ENCODE peak calls at places on chromosomes 4 and X, in six cellular contexts. One of them, this sample, is unnamed.

GRCh38 chrX:153884136-153885076 is 1.6 kb downstream of the L1CAM start:
- DNase-seq in HTR-8/SVneo: no peak
- DNase-seq in body of pancreas: no peak
- DNase-seq in LoVo: no peak
- DNase-seq in upper lobe of right lung: no peak
- DNase-seq in GF-D8: no peak
- DNase-seq in this sample: no peak

GRCh38 chrX:75295641-75296040 is 21.8 kb downstream of the UPRT start:
- DNase-seq in HTR-8/SVneo: no peak
- DNase-seq in body of pancreas: no peak
- DNase-seq in LoVo: no peak
- DNase-seq in upper lobe of right lung: no peak
- DNase-seq in GF-D8: no peak
- DNase-seq in this sample: no peak

GRCh38 chrX:104565791-104566687 is at the start of gene IL1RAPL2:
- DNase-seq in HTR-8/SVneo: no peak
- DNase-seq in body of pancreas: peak; percentile 48
- DNase-seq in LoVo: no peak
- DNase-seq in upper lobe of right lung: peak; percentile 77
- DNase-seq in GF-D8: no peak
- DNase-seq in this sample: peak; percentile 17

GRCh38 chr4:657338-658030 is 16.6 kb downstream of the ATP5ME start:
- DNase-seq in HTR-8/SVneo: no peak
- DNase-seq in body of pancreas: no peak
- DNase-seq in LoVo: no peak
- DNase-seq in upper lobe of right lung: no peak
- DNase-seq in GF-D8: no peak
- DNase-seq in this sample: no peak

GRCh38 chrX:63350551-63350950 is 581 bp downstream of the SPIN4 start:
- DNase-seq in HTR-8/SVneo: peak; percentile 1
- DNase-seq in body of pancreas: peak; percentile 25
- DNase-seq in LoVo: peak; percentile 24
- DNase-seq in upper lobe of right lung: peak; percentile 62
- DNase-seq in GF-D8: no peak
- DNase-seq in this sample: peak; percentile 13

GRCh38 chr4:145524535-145524934 is 42.9 kb downstream of the SMAD1 start:
- DNase-seq in HTR-8/SVneo: no peak
- DNase-seq in body of pancreas: no peak
- DNase-seq in LoVo: no peak
- DNase-seq in upper lobe of right lung: no peak
- DNase-seq in GF-D8: no peak
- DNase-seq in this sample: no peak

GRCh38 chr4:16846520-16847117 is 51.8 kb downstream of the LDB2 start:
- DNase-seq in HTR-8/SVneo: no peak
- DNase-seq in body of pancreas: no peak
- DNase-seq in LoVo: no peak
- DNase-seq in upper lobe of right lung: no peak
- DNase-seq in GF-D8: no peak
- DNase-seq in this sample: no peak

GRCh38 chr4:55819634-55820033 is at the start of gene EXOC1L:
- DNase-seq in HTR-8/SVneo: no peak
- DNase-seq in body of pancreas: no peak
- DNase-seq in LoVo: no peak
- DNase-seq in upper lobe of right lung: no peak
- DNase-seq in GF-D8: no peak
- DNase-seq in this sample: no peak

GRCh38 chr4:120049732-120050494 is 16.7 kb downstream of the MAD2L1 start:
- DNase-seq in HTR-8/SVneo: peak; percentile 49
- DNase-seq in body of pancreas: peak; percentile 86
- DNase-seq in LoVo: peak; percentile 68
- DNase-seq in upper lobe of right lung: no peak
- DNase-seq in GF-D8: no peak
- DNase-seq in this sample: peak; percentile 72

GRCh38 chr4:150694438-150694837 is 112.5 kb downstream of the MAB21L2 start:
- DNase-seq in HTR-8/SVneo: no peak
- DNase-seq in body of pancreas: no peak
- DNase-seq in LoVo: no peak
- DNase-seq in upper lobe of right lung: no peak
- DNase-seq in GF-D8: no peak
- DNase-seq in this sample: no peak

GRCh38 chr4:1723131-1723801 is 1.9 kb downstream of the TACC3 start:
- DNase-seq in HTR-8/SVneo: no peak
- DNase-seq in body of pancreas: no peak
- DNase-seq in LoVo: no peak
- DNase-seq in upper lobe of right lung: no peak
- DNase-seq in GF-D8: peak; percentile 72
- DNase-seq in this sample: no peak

GRCh38 chrX:139691493-139691842 is 16.5 kb downstream of the MCF2 start:
- DNase-seq in HTR-8/SVneo: no peak
- DNase-seq in body of pancreas: peak; percentile 15
- DNase-seq in LoVo: no peak
- DNase-seq in upper lobe of right lung: no peak
- DNase-seq in GF-D8: no peak
- DNase-seq in this sample: no peak

GRCh38 chrX:150771116-150771515 is 77.9 kb downstream of the MTMR1 start:
- DNase-seq in HTR-8/SVneo: no peak
- DNase-seq in body of pancreas: no peak
- DNase-seq in LoVo: no peak
- DNase-seq in upper lobe of right lung: no peak
- DNase-seq in GF-D8: no peak
- DNase-seq in this sample: no peak

GRCh38 chr4:17780461-17781071 is 855 bp downstream of the FAM184B start:
- DNase-seq in HTR-8/SVneo: no peak
- DNase-seq in body of pancreas: no peak
- DNase-seq in LoVo: no peak
- DNase-seq in upper lobe of right lung: no peak
- DNase-seq in GF-D8: no peak
- DNase-seq in this sample: no peak

This sample was measured in HT1080.